ENCODE peak calls at places on chromosomes 13 and 19, in seven cellular contexts. One of them, this sample, is unnamed.

GRCh38 chr19:15091918-15092753 is 10.1 kb downstream of the OR1I1 start:
- DNase-seq in AG10803: peak
- DNase-seq in cardiac muscle cell: peak
- DNase-seq in amniotic stem cell: peak
- DNase-seq in lung microvascular endothelial cell: peak
- DNase-seq in body of pancreas: peak
- DNase-seq in NCI-H345: peak
- DNase-seq in this sample: no peak

GRCh38 chr19:16404396-16404795 is 67.4 kb downstream of the EPS15L1 start:
- DNase-seq in AG10803: no peak
- DNase-seq in cardiac muscle cell: no peak
- DNase-seq in amniotic stem cell: no peak
- DNase-seq in lung microvascular endothelial cell: no peak
- DNase-seq in body of pancreas: no peak
- DNase-seq in NCI-H345: no peak
- DNase-seq in this sample: no peak

GRCh38 chr13:97222934-97223710 is 989 bp downstream of the MBNL2 start:
- DNase-seq in AG10803: peak
- DNase-seq in cardiac muscle cell: no peak
- DNase-seq in amniotic stem cell: no peak
- DNase-seq in lung microvascular endothelial cell: no peak
- DNase-seq in body of pancreas: no peak
- DNase-seq in NCI-H345: no peak
- DNase-seq in this sample: no peak

GRCh38 chr19:50952890-50953289 is at the start of gene KLK5:
- DNase-seq in AG10803: no peak
- DNase-seq in cardiac muscle cell: no peak
- DNase-seq in amniotic stem cell: no peak
- DNase-seq in lung microvascular endothelial cell: no peak
- DNase-seq in body of pancreas: no peak
- DNase-seq in NCI-H345: no peak
- DNase-seq in this sample: no peak

GRCh38 chr13:32264407-32264806 is 50.8 kb downstream of the ZAR1L start:
- DNase-seq in AG10803: no peak
- DNase-seq in cardiac muscle cell: peak
- DNase-seq in amniotic stem cell: no peak
- DNase-seq in lung microvascular endothelial cell: peak
- DNase-seq in body of pancreas: peak
- DNase-seq in NCI-H345: no peak
- DNase-seq in this sample: no peak

GRCh38 chr19:16605552-16605951 is 22.5 kb downstream of the MED26 start:
- DNase-seq in AG10803: no peak
- DNase-seq in cardiac muscle cell: no peak
- DNase-seq in amniotic stem cell: no peak
- DNase-seq in lung microvascular endothelial cell: peak
- DNase-seq in body of pancreas: no peak
- DNase-seq in NCI-H345: no peak
- DNase-seq in this sample: no peak

GRCh38 chr13:48978942-48979601 is 3.4 kb downstream of the FNDC3A start:
- DNase-seq in AG10803: peak
- DNase-seq in cardiac muscle cell: peak
- DNase-seq in amniotic stem cell: no peak
- DNase-seq in lung microvascular endothelial cell: peak
- DNase-seq in body of pancreas: no peak
- DNase-seq in NCI-H345: no peak
- DNase-seq in this sample: no peak

GRCh38 chr13:59461411-59461810 is 702.3 kb downstream of the DIAPH3 start:
- DNase-seq in AG10803: no peak
- DNase-seq in cardiac muscle cell: no peak
- DNase-seq in amniotic stem cell: no peak
- DNase-seq in lung microvascular endothelial cell: peak
- DNase-seq in body of pancreas: no peak
- DNase-seq in NCI-H345: no peak
- DNase-seq in this sample: no peak

GRCh38 chr19:18612772-18613588 is at the start of gene TMEM59L:
- DNase-seq in AG10803: no peak
- DNase-seq in cardiac muscle cell: no peak
- DNase-seq in amniotic stem cell: no peak
- DNase-seq in lung microvascular endothelial cell: no peak
- DNase-seq in body of pancreas: no peak
- DNase-seq in NCI-H345: no peak
- DNase-seq in this sample: no peak

GRCh38 chr19:39810424-39810823 is 23.5 kb downstream of the DYRK1B start:
- DNase-seq in AG10803: no peak
- DNase-seq in cardiac muscle cell: no peak
- DNase-seq in amniotic stem cell: no peak
- DNase-seq in lung microvascular endothelial cell: no peak
- DNase-seq in body of pancreas: no peak
- DNase-seq in NCI-H345: no peak
- DNase-seq in this sample: no peak

GRCh38 chr13:33279898-33280549 is 5.5 kb downstream of the STARD13 start:
- DNase-seq in AG10803: peak
- DNase-seq in cardiac muscle cell: peak
- DNase-seq in amniotic stem cell: peak
- DNase-seq in lung microvascular endothelial cell: peak
- DNase-seq in body of pancreas: no peak
- DNase-seq in NCI-H345: no peak
- DNase-seq in this sample: peak

GRCh38 chr13:96020941-96021340 is 32.3 kb downstream of the UGGT2 start:
- DNase-seq in AG10803: no peak
- DNase-seq in cardiac muscle cell: no peak
- DNase-seq in amniotic stem cell: no peak
- DNase-seq in lung microvascular endothelial cell: no peak
- DNase-seq in body of pancreas: peak
- DNase-seq in NCI-H345: no peak
- DNase-seq in this sample: peak

GRCh38 chr13:54750521-54750920 is 1721.9 kb downstream of the OLFM4 start:
- DNase-seq in AG10803: no peak
- DNase-seq in cardiac muscle cell: no peak
- DNase-seq in amniotic stem cell: no peak
- DNase-seq in lung microvascular endothelial cell: no peak
- DNase-seq in body of pancreas: no peak
- DNase-seq in NCI-H345: peak
- DNase-seq in this sample: no peak

GRCh38 chr13:106398289-106398688 is 137.2 kb downstream of the EFNB2 start:
- DNase-seq in AG10803: no peak
- DNase-seq in cardiac muscle cell: no peak
- DNase-seq in amniotic stem cell: no peak
- DNase-seq in lung microvascular endothelial cell: no peak
- DNase-seq in body of pancreas: no peak
- DNase-seq in NCI-H345: no peak
- DNase-seq in this sample: no peak

GRCh38 chr13:23375007-23375971 is 58.2 kb downstream of the SACS start:
- DNase-seq in AG10803: peak
- DNase-seq in cardiac muscle cell: peak
- DNase-seq in amniotic stem cell: peak
- DNase-seq in lung microvascular endothelial cell: peak
- DNase-seq in body of pancreas: peak
- DNase-seq in NCI-H345: peak
- DNase-seq in this sample: peak

This sample was measured in T47D.